ENCODE peak calls at places on chromosomes 7 and 10, in nine cellular contexts. H is sigmoid colon, V is Peyer's patch, W is right lobe of liver, K is K562, D is gastrocnemius medialis, T is stomach, U is GM12878, J is H1. S is an unnamed sample.

GRCh38 chr10:131170042-131170983 is 141.2 kb downstream of the TCERG1L start:
- DNase-seq in H (peak; percentile 36), V (no peak), W (no peak), K (no peak), D (no peak), T (peak; percentile 23), U (no peak), J (no peak), S (no peak)

GRCh38 chr10:11760861-11761260 is 18.7 kb downstream of the ECHDC3 start:
- DNase-seq in H (no peak), V (no peak), W (no peak), K (no peak), D (no peak), T (no peak), U (no peak), J (no peak), S (no peak)

GRCh38 chr10:865257-865656 is 66.2 kb downstream of the LARP4B start:
- DNase-seq in H (no peak), V (no peak), W (no peak), K (no peak), D (no peak), T (no peak), U (no peak), J (no peak), S (no peak)

GRCh38 chr7:17946591-17946990 is 6.3 kb upstream of the SNX13 start:
- DNase-seq in H (no peak), V (no peak), W (no peak), K (no peak), D (no peak), T (no peak), U (no peak), J (no peak), S (no peak)

GRCh38 chr7:55360486-55360885 is 4.7 kb upstream of the LANCL2 start:
- DNase-seq in H (no peak), V (no peak), W (no peak), K (no peak), D (no peak), T (no peak), U (no peak), J (no peak), S (no peak)

GRCh38 chr7:130996841-130997231 is 262.8 kb upstream of the KLF14 start:
- DNase-seq in H (no peak), V (peak; percentile 76), W (no peak), K (no peak), D (no peak), T (peak; percentile 86), U (no peak), J (no peak), S (no peak)

GRCh38 chr10:28879875-28880381 is 202.6 kb downstream of the BAMBI start:
- DNase-seq in H (no peak), V (no peak), W (peak; percentile 56), K (no peak), D (no peak), T (no peak), U (no peak), J (no peak), S (no peak)

GRCh38 chr7:31122649-31123058 is 70.5 kb downstream of the ADCYAP1R1 start:
- DNase-seq in H (peak; percentile 86), V (peak; percentile 69), W (no peak), K (peak; percentile 77), D (no peak), T (peak; percentile 67), U (no peak), J (peak; percentile 75), S (peak; percentile 41)

GRCh38 chr10:5443429-5443828 is 31.1 kb downstream of the NET1 start:
- DNase-seq in H (no peak), V (no peak), W (no peak), K (no peak), D (no peak), T (no peak), U (peak; percentile 86), J (no peak), S (no peak)

GRCh38 chr10:45490277-45490676 is 116.3 kb downstream of the ALOX5 start:
- DNase-seq in H (no peak), V (no peak), W (no peak), K (no peak), D (no peak), T (no peak), U (no peak), J (no peak), S (no peak)

GRCh38 chr10:45500304-45500703 is 126.3 kb downstream of the ALOX5 start:
- DNase-seq in H (no peak), V (no peak), W (no peak), K (no peak), D (no peak), T (no peak), U (no peak), J (no peak), S (no peak)

GRCh38 chr10:45491061-45491460 is 117.0 kb downstream of the ALOX5 start:
- DNase-seq in H (no peak), V (no peak), W (no peak), K (no peak), D (no peak), T (no peak), U (no peak), J (no peak), S (no peak)

GRCh38 chr10:45500798-45501197 is 126.8 kb downstream of the ALOX5 start:
- DNase-seq in H (no peak), V (no peak), W (no peak), K (no peak), D (no peak), T (no peak), U (no peak), J (no peak), S (no peak)

DNA sequence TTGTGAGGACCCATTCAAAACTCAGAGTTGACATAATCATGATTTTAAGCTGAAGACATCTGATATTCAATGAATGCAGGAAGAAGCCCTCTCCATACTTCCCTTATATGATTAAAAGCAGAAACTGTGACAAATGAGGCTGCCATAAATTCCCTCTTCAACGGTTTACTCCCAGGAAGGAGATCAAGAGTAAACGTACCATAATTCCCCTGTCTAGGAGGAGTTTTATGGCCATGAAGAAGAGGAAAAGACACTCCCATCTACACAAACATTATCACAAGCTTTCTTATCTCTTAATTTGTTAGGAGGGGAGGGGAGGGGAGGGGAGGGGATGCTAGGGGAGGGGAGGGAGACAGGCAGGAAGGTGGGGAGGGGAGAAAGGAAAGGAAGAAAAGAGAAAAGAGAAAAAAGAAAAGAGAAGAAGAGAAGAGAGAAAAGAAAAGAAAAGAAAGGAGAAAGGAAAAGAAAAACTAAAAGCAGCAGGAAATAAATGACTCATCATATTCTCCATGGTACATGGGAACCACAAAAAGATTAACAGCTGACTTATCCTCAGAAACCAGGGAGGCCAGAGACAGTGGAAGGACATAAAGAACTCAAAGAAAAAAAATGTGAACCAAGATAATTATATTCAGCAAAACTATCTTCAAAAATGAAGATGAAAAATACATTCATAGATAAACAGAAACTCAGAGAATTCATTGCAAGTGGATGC is 121.6 kb downstream of the ALOX5 start:
- DNase-seq in H (no peak), V (no peak), W (no peak), K (peak; percentile 60), D (no peak), T (no peak), U (no peak), J (no peak), S (no peak)
- TF ChIP-seq POLR2A in H (no peak), V (no peak), W (no peak), K (no peak), D (no peak), T (no peak), U (no peak), J (no peak), S (no peak)

DNA sequence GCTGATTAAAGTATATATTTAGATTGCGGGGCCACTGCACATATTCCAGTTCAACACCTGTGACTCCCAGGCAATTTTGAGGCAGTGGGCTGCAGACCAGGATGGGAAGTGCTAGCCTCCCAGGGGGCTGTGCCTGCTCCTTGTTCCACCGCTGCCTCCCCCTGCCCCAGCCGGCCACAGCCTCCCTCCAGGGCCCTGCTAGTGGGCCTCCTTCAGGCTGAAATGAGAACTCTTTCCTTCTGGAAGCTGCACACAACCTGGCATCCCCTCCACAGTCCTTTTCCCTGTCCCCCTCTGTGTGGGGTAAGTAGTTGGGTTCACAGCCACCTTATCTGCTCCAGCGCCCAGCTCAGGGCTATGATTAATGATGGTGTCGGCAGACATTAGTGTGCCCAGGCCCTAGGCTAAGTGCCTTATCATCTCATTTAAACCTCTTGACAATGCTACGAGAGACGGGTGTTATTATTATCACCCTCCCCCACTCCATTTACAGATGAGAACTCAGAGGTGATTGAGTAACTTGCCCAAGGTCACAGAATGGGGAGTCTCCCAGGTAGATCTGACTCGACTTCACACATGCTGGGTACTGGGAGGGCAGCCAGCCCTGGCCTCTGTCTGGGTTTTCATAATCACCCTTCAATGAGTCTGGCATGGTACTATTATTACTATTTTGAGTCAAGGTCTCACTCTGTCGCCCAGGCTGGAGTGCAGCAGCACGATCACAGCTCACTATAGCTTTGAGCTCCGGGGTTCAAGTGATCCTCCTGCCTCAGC is 10.8 kb upstream of the SFRP5 start:
- DNase-seq in H (no peak), V (no peak), W (peak; percentile 40), K (peak; percentile 19), D (peak; percentile 24), T (no peak), U (no peak), J (no peak), S (no peak)
- H3K9me3 ChIP-seq in H (no peaks in the 10 kb centered on the region), V (no peaks in the 10 kb centered on the region), W (no peaks in the 10 kb centered on the region), K (no peaks in the 10 kb centered on the region), D (no peaks in the 10 kb centered on the region), T (no peaks in the 10 kb centered on the region), U (no peaks in the 10 kb centered on the region), J (no peaks in the 10 kb centered on the region), S (no peaks in the 10 kb centered on the region)

GRCh38 chr7:159028456-159029401 is 115.9 kb downstream of the VIPR2 start:
- DNase-seq in H (peak; percentile 64), V (peak; percentile 37), W (no peak), K (no peak), D (no peak), T (peak; percentile 22), U (no peak), J (no peak), S (peak; percentile 2)

GRCh38 chr7:159026271-159027047 is 118.2 kb downstream of the VIPR2 start:
- DNase-seq in H (peak; percentile 67), V (peak; percentile 38), W (no peak), K (no peak), D (no peak), T (peak; percentile 25), U (no peak), J (no peak), S (no peak)

GRCh38 chr7:159025161-159025779 is 119.4 kb downstream of the VIPR2 start:
- DNase-seq in H (peak; percentile 59), V (peak; percentile 27), W (no peak), K (no peak), D (no peak), T (no peak), U (no peak), J (no peak), S (no peak)

GRCh38 chr7:159027091-159027802 is 117.4 kb downstream of the VIPR2 start:
- DNase-seq in H (peak; percentile 63), V (peak; percentile 24), W (no peak), K (no peak), D (no peak), T (no peak), U (no peak), J (no peak), S (no peak)

GRCh38 chr7:159027803-159028455 is 116.7 kb downstream of the VIPR2 start:
- DNase-seq in H (peak; percentile 60), V (peak; percentile 61), W (no peak), K (no peak), D (no peak), T (peak; percentile 64), U (no peak), J (no peak), S (no peak)
- TF ChIP-seq POLR2A in H (no peak), V (no peak), W (no peak), K (no peak), D (no peak), T (no peak), U (no peak), J (no peak), S (no peak)

GRCh38 chr7:92709912-92710311 is 119.7 kb upstream of the FAM133B start:
- DNase-seq in H (no peak), V (no peak), W (no peak), K (no peak), D (no peak), T (no peak), U (no peak), J (no peak), S (no peak)
- H3K9me3 ChIP-seq in H (no peaks in the 10 kb centered on the region), V (no peaks in the 10 kb centered on the region), W (no peaks in the 10 kb centered on the region), K (no peaks in the 10 kb centered on the region), D (no peaks in the 10 kb centered on the region), T (no peaks in the 10 kb centered on the region), U (peaks cover 2% of the 10 kb centered on the region), J (peaks cover 3% of the 10 kb centered on the region), S (no peaks in the 10 kb centered on the region)